ENCODE peak calls at places on chromosomes 16 and 17, in four cellular contexts. I is pancreas; A is CD4-positive, CD25-positive, alpha-beta regulatory T cell; S is ascending aorta. V is an unnamed sample. For H3K9me3 and H3K27me3, the result is how much of the 10 kb centered on the place peaks cover.

GRCh38 chr16:3141781-3142311 is 7.0 kb downstream of the ZNF213 start:
- DNase-seq in S (no peak), A (no peak), I (no peak), V (no peak)

GRCh38 chr17:69961488-69962145 is 113.4 kb upstream of the KCNJ16 start:
- DNase-seq in A (no peak), I (peak), S (no peak), V (no peak)

GRCh38 chr17:17181666-17182600 is 24.2 kb downstream of the PLD6 start:
- DNase-seq in A (peak), I (no peak), S (no peak), V (no peak)

GRCh38 chr16:14020141-14020540 is 51.0 kb upstream of the MRTFB start:
- DNase-seq in S (no peak), I (no peak), A (no peak), V (no peak)

GRCh38 chr17:19876524-19877161 is 8.9 kb upstream of the ULK2 start:
- DNase-seq in S (peak), A (peak), I (no peak), V (peak)

GRCh38 chr16:30948956-30949654 is at the start of gene ORAI3:
- DNase-seq in A (peak), I (peak), S (peak), V (peak)

GRCh38 chr17:49515196-49515770 is 20.2 kb downstream of the NGFR start:
- DNase-seq in I (peak), S (peak), A (no peak), V (no peak)

GRCh38 chr17:50487213-50488096 is 8.8 kb downstream of the RSAD1 start:
- DNase-seq in S (no peak), I (no peak), A (no peak), V (no peak)

GRCh38 chr17:38421224-38421841 is 6.9 kb upstream of the ARHGAP23 start:
- DNase-seq in I (no peak), S (peak), A (no peak), V (no peak)

GRCh38 chr17:17935321-17936271 is 36.6 kb downstream of the TOM1L2 start:
- DNase-seq in S (peak), A (no peak), I (no peak), V (no peak)

GRCh38 chr16:1916654-1916990 is 1.6 kb downstream of the HS3ST6 start:
- DNase-seq in S (no peak), A (no peak), I (no peak), V (no peak)

GRCh38 chr16:27432600-27432957 is 30.6 kb downstream of the IL21R start:
- DNase-seq in A (no peak), S (peak), I (no peak), V (no peak)

GRCh38 chr17:4536742-4537411 is 18.3 kb downstream of the MYBBP1A start:
- DNase-seq in S (no peak), A (no peak), I (no peak), V (no peak)

GRCh38 chr17:9845306-9845705 is 19.6 kb downstream of the GLP2R start:
- DNase-seq in I (no peak), S (no peak), A (no peak), V (no peak)

GRCh38 chr17:70059076-70059475 is 15.9 kb upstream of the KCNJ16 start:
- DNase-seq in A (no peak), S (no peak), I (no peak), V (no peak)

GRCh38 chr17:67435122-67435521 is 58.0 kb downstream of the PITPNC1 start:
- DNase-seq in I (no peak), A (peak), S (peak), V (peak)

GRCh38 chr17:41932821-41933389 is 2.5 kb downstream of the ODAD4 start:
- DNase-seq in I (no peak), S (no peak), A (no peak), V (no peak)

GRCh38 chr16:1089822-1090619 is 6.0 kb downstream of the C1QTNF8 start:
- DNase-seq in S (peak), A (no peak), I (peak), V (no peak)

GRCh38 chr17:59388070-59388556 is 56.7 kb downstream of the YPEL2 start:
- DNase-seq in A (no peak), S (no peak), I (no peak), V (no peak)

GRCh38 chr17:59392973-59393679 is 61.7 kb downstream of the YPEL2 start:
- DNase-seq in A (no peak), S (no peak), I (no peak), V (no peak)

GRCh38 chr17:59387351-59388069 is 56.1 kb downstream of the YPEL2 start:
- DNase-seq in S (no peak), A (no peak), I (no peak), V (no peak)

DNA sequence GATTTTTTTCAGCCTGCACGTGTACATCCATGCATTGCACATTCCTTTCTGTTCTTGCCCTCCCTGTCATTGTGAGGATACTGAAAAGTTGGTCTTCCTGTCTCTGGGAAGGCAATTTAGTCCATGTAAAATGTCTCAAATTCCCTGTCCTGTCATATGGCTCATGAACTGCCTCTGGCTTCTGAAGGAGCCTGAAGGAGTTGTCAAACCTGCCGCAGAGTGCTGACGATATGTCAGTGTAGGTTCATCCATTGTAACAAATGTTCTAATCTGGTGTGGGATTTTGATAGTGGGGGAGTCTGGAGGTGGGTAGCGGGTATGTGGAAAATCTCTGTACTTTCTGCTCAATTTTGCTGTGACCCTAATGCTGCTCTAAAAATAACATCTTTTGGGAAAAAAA is 59.6 kb downstream of the YPEL2 start:
- DNase-seq in A (no peak), S (no peak), I (no peak), V (no peak)
- H3K9me3 ChIP-seq in A (under half), S (under half), I (under half), V (under half)

GRCh38 chr16:24935336-24935735 is 79.8 kb downstream of the ARHGAP17 start:
- DNase-seq in A (no peak), I (no peak), S (no peak), V (no peak)
- H3K27me3 ChIP-seq in A (under half), I (under half), S (under half), V (under half)

DNA sequence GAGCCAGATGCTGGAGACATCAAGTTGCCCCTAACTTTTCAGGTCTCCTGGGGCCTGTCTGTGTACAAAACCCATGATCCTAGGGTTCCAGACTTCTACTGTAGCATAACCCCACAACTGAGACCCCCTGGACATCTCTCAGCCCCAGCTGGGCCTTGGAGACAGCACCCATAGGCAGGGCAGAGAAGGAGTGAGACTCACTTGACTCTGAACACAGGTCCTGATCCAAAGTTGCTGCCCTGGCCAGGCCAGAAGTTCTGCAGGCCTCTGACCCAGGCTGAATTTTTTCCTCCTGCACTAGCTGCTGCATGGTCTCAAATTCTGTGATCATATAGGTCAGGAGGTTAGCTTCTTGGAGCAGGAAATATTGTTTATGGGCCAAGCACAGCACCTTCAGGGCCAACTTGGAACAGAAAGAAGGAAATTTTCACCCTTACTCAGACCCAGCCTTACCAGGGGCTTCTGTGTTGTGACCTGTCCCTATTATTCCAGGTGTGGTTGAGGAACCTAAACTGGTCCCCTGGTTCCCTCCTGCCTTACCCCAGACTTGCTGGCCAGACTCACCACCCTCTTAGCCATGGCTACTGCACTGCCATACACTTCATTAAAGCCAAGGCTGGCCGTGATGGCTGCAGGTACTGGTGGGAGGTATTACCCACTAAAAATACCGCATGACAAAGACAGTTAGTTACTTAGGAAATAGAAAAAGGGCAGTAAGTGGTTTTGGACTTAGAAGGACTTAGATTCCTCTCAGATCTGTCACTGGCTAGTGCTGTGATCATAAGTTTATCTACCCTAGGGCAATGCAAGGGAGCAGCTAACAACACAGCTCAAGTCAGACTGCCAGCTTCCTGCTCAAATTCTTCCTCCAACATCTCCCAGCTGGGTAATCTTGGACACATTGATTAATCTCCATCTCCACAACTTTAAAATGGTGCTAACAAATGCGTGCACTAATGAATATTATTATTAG is 2180.1 kb downstream of the TP53TG3F start:
- DNase-seq in A (no peak), S (no peak), I (no peak), V (no peak)
- H3K9me3 ChIP-seq in A (under half), S (under half), I (under half), V (under half)

GRCh38 chr17:37043201-37043600 is 94.4 kb downstream of the AATF start:
- DNase-seq in A (no peak), S (no peak), I (no peak), V (no peak)
- H3K27me3 ChIP-seq in A (under half), S (under half), I (under half), V (under half)

DNA sequence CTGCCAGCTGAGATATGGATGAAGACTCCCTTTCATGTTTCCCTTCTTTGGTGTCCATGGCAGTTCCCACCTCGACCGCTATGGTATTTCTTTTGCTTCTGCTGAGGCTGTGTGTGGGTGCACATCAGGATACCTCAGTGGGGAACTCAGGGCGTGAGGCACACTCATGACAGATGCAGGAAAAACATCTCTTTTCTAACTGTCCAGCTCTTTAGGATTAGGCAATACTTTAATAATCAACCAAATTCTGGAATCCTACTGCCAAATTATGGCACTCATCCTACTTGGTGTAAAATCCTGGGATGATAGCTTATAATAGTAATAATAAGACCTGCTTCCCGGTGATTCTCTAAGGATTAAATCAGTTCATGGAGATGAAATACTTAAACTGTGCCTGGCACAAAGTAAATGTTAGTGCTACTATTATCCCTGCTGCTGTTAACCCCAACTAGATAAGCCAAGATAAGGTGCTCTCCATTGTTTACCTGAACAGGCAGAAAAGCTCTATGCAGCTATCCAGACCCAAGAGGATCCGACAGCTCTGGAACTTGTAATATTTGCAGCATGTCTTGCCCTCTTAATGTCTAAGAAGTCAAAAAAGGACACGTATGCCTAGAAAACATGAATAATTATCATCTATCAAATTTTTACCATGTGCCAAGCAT is 543.3 kb downstream of the WWOX start:
- DNase-seq in I (no peak), A (no peak), S (no peak), V (no peak)
- H3K9me3 ChIP-seq in I (under half), A (under half), S (under half), V (under half)

DNA sequence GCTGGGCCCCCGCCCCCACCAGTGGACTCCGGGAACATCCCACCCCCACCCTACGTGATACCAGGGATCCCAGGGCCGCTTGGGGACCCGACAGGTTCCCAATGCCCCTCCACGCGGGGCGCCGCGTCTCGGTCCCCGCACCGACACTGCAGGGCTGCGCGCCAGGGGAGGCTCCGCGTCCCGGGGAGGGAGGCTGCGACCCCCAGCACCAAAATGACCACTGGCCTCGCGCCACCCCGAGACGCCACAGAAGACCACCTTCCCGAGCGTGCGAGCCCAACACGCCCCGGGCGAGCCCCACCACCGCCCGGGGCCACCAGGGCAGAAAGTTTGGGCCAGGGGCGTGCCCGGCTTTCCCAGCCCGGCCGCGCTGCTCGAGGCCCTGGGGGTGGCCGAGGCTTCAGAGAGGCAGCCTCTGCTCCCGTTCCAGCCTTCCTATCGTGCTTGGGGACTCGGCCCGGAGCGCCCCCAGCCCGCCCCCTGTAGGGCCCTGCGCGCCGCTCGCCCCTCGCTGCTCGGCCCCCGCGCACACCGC is 1.2 kb downstream of the RBFOX3 start:
- DNase-seq in A (no peak), I (no peak), S (no peak), V (no peak)
- H3K27me3 ChIP-seq in A (under half), I (under half), S (under half), V (under half)

V was measured in effector memory CD4-positive, alpha-beta T cell.